ENCODE peak calls at places on chromosome 1, in eight cellular contexts. P is KBM-7; B is glutamatergic neuron; F is activated CD4-positive, alpha-beta T cell treated with anti-CD3 and anti-CD28 coated beads for 36 hours; I is DMS153; J is hepatic stellate cell; C is Calu3; U is NCI-H510A treated with DMSO at 0.1 percent for 48 hours. M is an unnamed sample.

GRCh38 chr1:43836267-43836951 is 97.2 kb upstream of the ARTN start:
- DNase-seq in P (peak; percentile 85), U (peak; percentile 100), C (peak; percentile 94), I (peak; percentile 96), J (no peak), F (peak; percentile 90), B (no peak), M (no peak)

GRCh38 chr1:81554108-81554507 is 246.6 kb upstream of the ADGRL2 start:
- DNase-seq in C (no peak), P (no peak), I (peak; percentile 60), B (no peak), U (peak; percentile 96), J (no peak), F (no peak), M (no peak)

GRCh38 chr1:56715161-56715560 is 70.0 kb downstream of the PRKAA2 start:
- DNase-seq in P (no peak), C (no peak), F (no peak), B (no peak), U (no peak), I (no peak), J (no peak), M (no peak)

GRCh38 chr1:2539312-2539907 is 9.3 kb upstream of the HES5 start:
- DNase-seq in P (peak; percentile 56), B (peak; percentile 53), I (no peak), F (peak; percentile 72), U (no peak), C (peak; percentile 23), J (no peak), M (no peak)

GRCh38 chr1:16239972-16240491 is 3.0 kb upstream of the CPLANE2 start:
- DNase-seq in U (no peak), F (no peak), P (no peak), I (no peak), J (no peak), B (no peak), C (no peak), M (no peak)

GRCh38 chr1:85047472-85048295 is 616 bp downstream of the MCOLN3 start:
- DNase-seq in B (no peak), I (no peak), F (peak; percentile 13), P (no peak), C (peak; percentile 46), J (no peak), U (peak; percentile 69), M (peak; percentile 66)

GRCh38 chr1:217193151-217193550 is 437.7 kb downstream of the GPATCH2 start:
- DNase-seq in I (no peak), B (no peak), C (no peak), P (no peak), J (no peak), U (no peak), F (no peak), M (no peak)

GRCh38 chr1:193932979-193933378 is 746.6 kb upstream of the B3GALT2 start:
- DNase-seq in I (no peak), P (no peak), B (no peak), U (no peak), J (no peak), F (no peak), C (no peak), M (no peak)

GRCh38 chr1:107936498-107937481 is 28.2 kb downstream of the VAV3 start:
- DNase-seq in J (no peak), F (peak; percentile 71), C (peak; percentile 61), U (no peak), I (no peak), B (no peak), P (peak; percentile 58), M (no peak)

GRCh38 chr1:203124011-203124410 is 3.5 kb upstream of the ADORA1 start:
- DNase-seq in U (no peak), B (no peak), J (no peak), C (no peak), I (no peak), F (no peak), P (no peak), M (no peak)

GRCh38 chr1:203650012-203650836 is 23.6 kb downstream of the ATP2B4 start:
- DNase-seq in U (peak; percentile 46), C (peak; percentile 67), F (peak; percentile 81), I (peak; percentile 58), P (no peak), J (no peak), B (peak; percentile 90), M (peak; percentile 77)

GRCh38 chr1:54360165-54361005 is 45.8 kb downstream of the SSBP3 start:
- DNase-seq in J (no peak), F (no peak), I (no peak), U (no peak), B (no peak), C (no peak), P (peak; percentile 24), M (no peak)

GRCh38 chr1:159141584-159142518 is 29.6 kb upstream of the CADM3 start:
- DNase-seq in J (peak; percentile 14), U (peak; percentile 37), I (peak; percentile 23), F (peak; percentile 14), C (no peak), P (no peak), B (peak; percentile 90), M (peak; percentile 27)

GRCh38 chr1:113153116-113153803 is 80.3 kb downstream of the LRIG2 start:
- DNase-seq in P (no peak), U (no peak), I (no peak), B (no peak), F (no peak), J (no peak), C (no peak), M (no peak)

GRCh38 chr1:113903496-113904291 is 905 bp downstream of the AP4B1 start:
- DNase-seq in U (peak; percentile 39), P (peak; percentile 56), I (no peak), F (peak; percentile 43), B (no peak), J (no peak), C (no peak), M (no peak)

GRCh38 chr1:150572918-150573647 is 6.3 kb downstream of the MCL1 start:
- DNase-seq in P (no peak), U (no peak), F (no peak), B (no peak), J (no peak), C (no peak), I (no peak), M (no peak)

GRCh38 chr1:107058245-107059032 is 2.0 kb downstream of the PRMT6 start:
- DNase-seq in B (no peak), J (no peak), C (no peak), U (no peak), F (no peak), I (no peak), P (peak; percentile 38), M (no peak)

GRCh38 chr1:213704941-213705340 is 282.8 kb upstream of the PROX1 start:
- DNase-seq in C (no peak), U (no peak), P (no peak), J (no peak), B (no peak), I (no peak), F (no peak), M (no peak)

GRCh38 chr1:219210067-219210466 is 36.4 kb downstream of the LYPLAL1 start:
- DNase-seq in P (no peak), F (no peak), U (no peak), C (no peak), I (no peak), J (no peak), B (no peak), M (no peak)

GRCh38 chr1:48102766-48103165 is 105.6 kb upstream of the TRABD2B start:
- DNase-seq in U (no peak), P (no peak), J (no peak), B (no peak), I (no peak), F (no peak), C (no peak), M (no peak)

GRCh38 chr1:79594121-79594698 is 587.7 kb upstream of the ADGRL4 start:
- DNase-seq in F (no peak), U (no peak), C (no peak), B (no peak), P (no peak), J (no peak), I (no peak), M (no peak)

GRCh38 chr1:239255628-239256160 is 130.7 kb upstream of the CHRM3 start:
- DNase-seq in F (no peak), U (no peak), J (no peak), I (no peak), P (no peak), B (no peak), C (no peak), M (no peak)

M was measured in nephron progenitor cell.